ENCODE peak calls at places on chromosomes 3 and 15, in six cellular contexts. N is Calu3; V is H7; C is hepatic stellate cell; X is stimulated activated CD8-positive, alpha-beta memory T cell treated with anti-CD3 and anti-CD28 coated beads, Interleukin-4, amount 100 ng/mL, for 4 hours; E is fibroblast of lung. R is an unnamed sample.
A peak's percentile ranks its signal among the peaks of the same experiment; 100 is the strongest.

GRCh38 chr3:148106062-148106461 is 591.6 kb upstream of the AGTR1 start:
- DNase-seq in N (no peak), V (no peak), C (no peak), X (no peak), E (peak; percentile 30), R (no peak)

GRCh38 chr3:54139630-54140029 is 17.3 kb downstream of the CACNA2D3 start:
- DNase-seq in N (no peak), V (no peak), C (no peak), X (no peak), E (no peak), R (no peak)

GRCh38 chr3:180390313-180390712 is 211.7 kb upstream of the TTC14 start:
- DNase-seq in N (no peak), V (no peak), C (no peak), X (no peak), E (no peak), R (no peak)

GRCh38 chr3:14946749-14947104 is 656 bp upstream of the NR2C2 start:
- DNase-seq in N (no peak), V (no peak), C (no peak), X (no peak), E (peak; percentile 8), R (no peak)

GRCh38 chr15:59662260-59662659 is 4.9 kb upstream of the GTF2A2 start:
- DNase-seq in N (no peak), V (no peak), C (no peak), X (no peak), E (peak; percentile 62), R (no peak)

GRCh38 chr15:90934256-90934948 is 683 bp upstream of the UNC45A start:
- DNase-seq in N (peak; percentile 95), V (peak; percentile 94), C (peak; percentile 93), X (peak; percentile 57), E (peak; percentile 71), R (peak; percentile 84)

GRCh38 chr3:3127432-3128010 is 781 bp downstream of the TRNT1 start:
- DNase-seq in N (no peak), V (peak; percentile 11), C (peak; percentile 15), X (no peak), E (peak; percentile 18), R (no peak)

GRCh38 chr3:179450321-179450720 is 949 bp downstream of the GNB4 start:
- DNase-seq in N (no peak), V (no peak), C (no peak), X (no peak), E (peak; percentile 22), R (no peak)

GRCh38 chr3:38454884-38455638 is 1.4 kb downstream of the ACVR2B start:
- DNase-seq in N (peak; percentile 83), V (peak; percentile 95), C (peak; percentile 61), X (no peak), E (peak; percentile 39), R (peak; percentile 90)

GRCh38 chr3:191176038-191176437 is 23.0 kb upstream of the OSTN start:
- DNase-seq in N (no peak), V (no peak), C (no peak), X (no peak), E (no peak), R (no peak)

GRCh38 chr3:167032267-167032876 is 347.7 kb downstream of the ZBBX start:
- DNase-seq in N (peak; percentile 56), V (peak; percentile 10), C (peak; percentile 14), X (no peak), E (peak; percentile 61), R (peak; percentile 43)

GRCh38 chr3:63199606-63200005 is 78.5 kb upstream of the SYNPR start:
- DNase-seq in N (no peak), V (no peak), C (no peak), X (no peak), E (no peak), R (no peak)

GRCh38 chr3:12439161-12439560 is 45.1 kb upstream of the TSEN2 start:
- DNase-seq in N (no peak), V (no peak), C (no peak), X (no peak), E (no peak), R (no peak)

GRCh38 chr3:180523040-180523439 is 78.9 kb upstream of the TTC14 start:
- DNase-seq in N (no peak), V (no peak), C (no peak), X (no peak), E (no peak), R (no peak)

GRCh38 chr15:92906563-92907081 is 6.5 kb downstream of the CHD2 start:
- DNase-seq in N (peak; percentile 56), V (no peak), C (no peak), X (peak; percentile 24), E (peak; percentile 76), R (no peak)

GRCh38 chr3:33063651-33064051 is 33.3 kb downstream of the GLB1 start:
- DNase-seq in N (no peak), V (no peak), C (no peak), X (no peak), E (peak; percentile 30), R (no peak)

GRCh38 chr15:87669846-87670245 is 586.7 kb downstream of the NTRK3 start:
- DNase-seq in N (no peak), V (no peak), C (no peak), X (no peak), E (no peak), R (no peak)

GRCh38 chr15:41512512-41513281 is 930 bp downstream of the LTK start:
- DNase-seq in N (no peak), V (peak; percentile 79), C (no peak), X (no peak), E (no peak), R (peak; percentile 22)

GRCh38 chr15:90987561-90988141 is 6.7 kb downstream of the PRC1 start:
- DNase-seq in N (no peak), V (no peak), C (no peak), X (no peak), E (peak; percentile 7), R (no peak)

GRCh38 chr3:173932624-173933023 is 535.1 kb downstream of the NLGN1 start:
- DNase-seq in N (peak; percentile 27), V (no peak), C (peak; percentile 7), X (no peak), E (peak; percentile 87), R (no peak)

GRCh38 chr15:56001476-56002078 is 8.2 kb upstream of the NEDD4 start:
- DNase-seq in N (no peak), V (no peak), C (no peak), X (no peak), E (no peak), R (no peak)

GRCh38 chr3:43161684-43162512 is 56.0 kb upstream of the POMGNT2 start:
- DNase-seq in N (no peak), V (peak; percentile 25), C (peak; percentile 45), X (no peak), E (peak; percentile 20), R (no peak)

GRCh38 chr15:51403072-51403878 is 61.8 kb downstream of the GLDN start:
- DNase-seq in N (peak; percentile 37), V (no peak), C (peak; percentile 25), X (no peak), E (peak; percentile 36), R (peak; percentile 35)

GRCh38 chr3:100518983-100519382 is 26.6 kb downstream of the TMEM45A start:
- DNase-seq in N (no peak), V (no peak), C (no peak), X (no peak), E (peak; percentile 54), R (no peak)

GRCh38 chr3:141478139-141478538 is 8.7 kb upstream of the RASA2 start:
- DNase-seq in N (no peak), V (no peak), C (no peak), X (no peak), E (no peak), R (no peak)

GRCh38 chr3:135868801-135869200 is 96.7 kb upstream of the PPP2R3A start:
- DNase-seq in N (no peak), V (no peak), C (no peak), X (no peak), E (no peak), R (no peak)

GRCh38 chr3:69160525-69160924 is 38.1 kb upstream of the LMOD3 start:
- DNase-seq in N (no peak), V (no peak), C (no peak), X (no peak), E (no peak), R (no peak)

GRCh38 chr3:168094877-168095610 is 680 bp downstream of the GOLIM4 start:
- DNase-seq in N (peak; percentile 68), V (peak; percentile 61), C (peak; percentile 64), X (no peak), E (peak; percentile 70), R (no peak)

GRCh38 chr15:79572691-79573340 is 140.7 kb downstream of the MINAR1 start:
- DNase-seq in N (no peak), V (no peak), C (no peak), X (no peak), E (no peak), R (no peak)

GRCh38 chr15:74345051-74345450 is 22.4 kb downstream of the CYP11A1 start:
- DNase-seq in N (no peak), V (no peak), C (no peak), X (no peak), E (peak; percentile 69), R (no peak)

GRCh38 chr3:196111939-196112386 is 30.1 kb upstream of the TFRC start:
- DNase-seq in N (no peak), V (no peak), C (no peak), X (no peak), E (no peak), R (no peak)

GRCh38 chr3:47961815-47962606 is 54.2 kb downstream of the MAP4 start:
- DNase-seq in N (peak; percentile 56), V (peak; percentile 33), C (no peak), X (no peak), E (peak; percentile 20), R (peak; percentile 25)

GRCh38 chr15:62512906-62513305 is 347.8 kb upstream of the C2CD4B start:
- DNase-seq in N (no peak), V (no peak), C (no peak), X (no peak), E (no peak), R (no peak)

GRCh38 chr15:68718468-68718867 is 102.2 kb downstream of the ANP32A start:
- DNase-seq in N (no peak), V (no peak), C (no peak), X (no peak), E (no peak), R (no peak)

GRCh38 chr3:16937421-16937820 is 52.7 kb downstream of the PLCL2 start:
- DNase-seq in N (no peak), V (no peak), C (no peak), X (no peak), E (peak; percentile 29), R (no peak)

R was measured in iPS-NIHi11.